ENCODE peak calls at places on chromosome 19, in six cellular contexts. J, L, O, A, Y and X are unnamed samples.

GRCh38 chr19:47608074-47608907 is 643 bp upstream of the BICRA start:
- DNase-seq in O (peak), Y (peak), L (peak), J (peak), A (peak), X (peak)

GRCh38 chr19:18586311-18586710 is 2.3 kb upstream of the REX1BD start:
- DNase-seq in L (no peak), Y (no peak), O (no peak), J (no peak), A (no peak), X (no peak)

GRCh38 chr19:6738726-6739389 is 622 bp upstream of the TRIP10 start:
- DNase-seq in L (peak), A (peak), Y (no peak), O (no peak), J (no peak), X (peak)

GRCh38 chr19:15875075-15875474 is 22.8 kb downstream of the CYP4F2 start:
- DNase-seq in J (no peak), L (no peak), O (no peak), A (no peak), Y (no peak), X (no peak)

GRCh38 chr19:15840833-15841232 is 25.4 kb upstream of the OR10H1 start:
- DNase-seq in Y (no peak), L (no peak), A (no peak), O (no peak), J (no peak), X (no peak)

GRCh38 chr19:16330368-16330801 is 5.8 kb downstream of the KLF2 start:
- DNase-seq in J (no peak), Y (peak), A (peak), O (no peak), L (no peak), X (peak)

GRCh38 chr19:41377977-41378707 is 1.8 kb downstream of the TMEM91 start:
- DNase-seq in Y (peak), L (peak), A (no peak), O (peak), J (no peak), X (no peak)

GRCh38 chr19:55372316-55373081 is 2.2 kb upstream of the IL11 start:
- DNase-seq in Y (peak), A (no peak), L (no peak), O (no peak), J (no peak), X (peak)

GRCh38 chr19:8605514-8605913 is 5.0 kb downstream of the ADAMTS10 start:
- DNase-seq in J (no peak), Y (no peak), O (no peak), A (no peak), L (no peak), X (no peak)

GRCh38 chr19:43532571-43532961 is 422 bp upstream of the ZNF575 start:
- DNase-seq in L (no peak), Y (no peak), A (no peak), O (peak), J (no peak), X (no peak)

GRCh38 chr19:8673281-8673891 is 25.2 kb downstream of the ACTL9 start:
- DNase-seq in J (no peak), Y (no peak), A (no peak), O (no peak), L (no peak), X (no peak)

GRCh38 chr19:41617941-41618730 is 8.7 kb downstream of the CEACAM4 start:
- DNase-seq in A (no peak), O (peak), J (no peak), L (no peak), Y (no peak), X (no peak)

GRCh38 chr19:36106991-36107390 is 4.0 kb upstream of the OVOL3 start:
- DNase-seq in O (no peak), L (no peak), J (no peak), A (no peak), Y (no peak), X (no peak)

GRCh38 chr19:46721269-46722003 is 4.5 kb upstream of the PRKD2 start:
- DNase-seq in J (no peak), L (peak), A (no peak), O (peak), Y (no peak), X (no peak)

GRCh38 chr19:5683177-5683886 is 2.5 kb downstream of the HSD11B1L start:
- DNase-seq in A (no peak), J (no peak), Y (no peak), L (no peak), O (no peak), X (no peak)

GRCh38 chr19:13330285-13330684 is 176.0 kb downstream of the CACNA1A start:
- DNase-seq in J (no peak), A (no peak), L (no peak), O (no peak), Y (no peak), X (no peak)

GRCh38 chr19:18776288-18776594 is 14.9 kb downstream of the COMP start:
- DNase-seq in L (no peak), A (no peak), J (no peak), O (no peak), Y (peak), X (peak)

GRCh38 chr19:50723069-50723468 is at the start of gene CLEC11A:
- DNase-seq in J (no peak), A (no peak), O (no peak), Y (no peak), L (no peak), X (peak)

GRCh38 chr19:40705362-40705651 is 11.4 kb downstream of the COQ8B start:
- DNase-seq in O (no peak), A (no peak), Y (no peak), J (no peak), L (no peak), X (no peak)

GRCh38 chr19:29404951-29405727 is 120.7 kb upstream of the VSTM2B start:
- DNase-seq in L (peak), O (peak), Y (no peak), A (peak), J (peak), X (no peak)

GRCh38 chr19:53394522-53394973 is 401 bp upstream of the ZNF765 start:
- DNase-seq in O (peak), A (peak), J (no peak), Y (peak), L (no peak), X (peak)

GRCh38 chr19:17073869-17074627 is 1.2 kb downstream of the HAUS8 start:
- DNase-seq in Y (peak), J (no peak), A (no peak), O (peak), L (no peak), X (peak)

GRCh38 chr19:56141416-56141992 is 417 bp downstream of the ZNF444 start:
- DNase-seq in Y (peak), O (no peak), J (no peak), L (peak), A (peak), X (no peak)

GRCh38 chr19:14479985-14480694 is 5.0 kb upstream of the PTGER1 start:
- DNase-seq in A (peak), L (peak), O (peak), J (peak), Y (peak), X (peak)

GRCh38 chr19:13102666-13103584 is at the start of gene LYL1:
- DNase-seq in J (no peak), O (peak), A (peak), L (peak), Y (no peak), X (no peak)

GRCh38 chr19:28465317-28466086 is 747.4 kb downstream of the UQCRFS1 start:
- DNase-seq in A (no peak), Y (no peak), O (no peak), L (no peak), J (no peak), X (no peak)

GRCh38 chr19:46017874-46018675 is 4.8 kb downstream of the PGLYRP1 start:
- DNase-seq in L (no peak), Y (no peak), J (no peak), A (no peak), O (no peak), X (no peak)

GRCh38 chr19:22144394-22144793 is 52.4 kb downstream of the ZNF676 start:
- DNase-seq in L (peak), Y (peak), O (no peak), A (no peak), J (peak), X (peak)

GRCh38 chr19:11984986-11985385 is 20.1 kb downstream of the ZNF763 start:
- DNase-seq in J (no peak), L (peak), Y (no peak), O (peak), A (no peak), X (no peak)

GRCh38 chr19:19170053-19170945 is at the start of gene MEF2B:
- DNase-seq in Y (peak), L (peak), J (peak), O (peak), A (peak), X (peak)

GRCh38 chr19:56091066-56091490 is 30.0 kb downstream of the ZNF787 start:
- DNase-seq in J (no peak), O (no peak), Y (peak), L (no peak), A (peak), X (peak)

GRCh38 chr19:10510301-10510802 is 6.9 kb downstream of the S1PR5 start:
- DNase-seq in J (peak), Y (no peak), O (peak), L (peak), A (peak), X (no peak)

GRCh38 chr19:1239796-1240737 is 1.5 kb upstream of the ATP5F1D start:
- DNase-seq in Y (peak), O (peak), L (peak), J (peak), A (peak), X (peak)

GRCh38 chr19:1237027-1237659 is 662 bp downstream of the CBARP start:
- DNase-seq in O (no peak), J (no peak), Y (no peak), L (peak), A (no peak), X (no peak)

GRCh38 chr19:1237754-1238372 is at the start of gene CBARP:
- DNase-seq in J (no peak), A (no peak), L (peak), O (no peak), Y (no peak), X (no peak)

GRCh38 chr19:1239420-1239795 is 1.6 kb upstream of the CBARP start:
- DNase-seq in Y (no peak), O (no peak), A (no peak), L (no peak), J (no peak), X (no peak)

GRCh38 chr19:1238373-1239303 is 833 bp upstream of the CBARP start:
- DNase-seq in L (peak), J (no peak), A (no peak), O (no peak), Y (no peak), X (no peak)
- H3K23ac ChIP-seq in L (no peak), J (peak), A (no peak), O (no peak), Y (no peak), X (no peak)

GRCh38 chr19:58086825-58087710 is 11.0 kb downstream of the ZSCAN18 start:
- DNase-seq in Y (no peak), A (no peak), J (no peak), L (no peak), O (no peak), X (no peak)

GRCh38 chr19:58088521-58089052 is 9.4 kb downstream of the ZSCAN18 start:
- DNase-seq in J (no peak), O (no peak), L (no peak), Y (no peak), A (no peak), X (no peak)

GRCh38 chr19:58084596-58085347 is 13.3 kb downstream of the ZSCAN18 start:
- DNase-seq in Y (no peak), O (no peak), J (no peak), L (no peak), A (no peak), X (no peak)

GRCh38 chr19:58089846-58090245 is 8.2 kb downstream of the ZSCAN18 start:
- DNase-seq in J (no peak), L (no peak), Y (no peak), A (no peak), O (no peak), X (no peak)

DNA sequence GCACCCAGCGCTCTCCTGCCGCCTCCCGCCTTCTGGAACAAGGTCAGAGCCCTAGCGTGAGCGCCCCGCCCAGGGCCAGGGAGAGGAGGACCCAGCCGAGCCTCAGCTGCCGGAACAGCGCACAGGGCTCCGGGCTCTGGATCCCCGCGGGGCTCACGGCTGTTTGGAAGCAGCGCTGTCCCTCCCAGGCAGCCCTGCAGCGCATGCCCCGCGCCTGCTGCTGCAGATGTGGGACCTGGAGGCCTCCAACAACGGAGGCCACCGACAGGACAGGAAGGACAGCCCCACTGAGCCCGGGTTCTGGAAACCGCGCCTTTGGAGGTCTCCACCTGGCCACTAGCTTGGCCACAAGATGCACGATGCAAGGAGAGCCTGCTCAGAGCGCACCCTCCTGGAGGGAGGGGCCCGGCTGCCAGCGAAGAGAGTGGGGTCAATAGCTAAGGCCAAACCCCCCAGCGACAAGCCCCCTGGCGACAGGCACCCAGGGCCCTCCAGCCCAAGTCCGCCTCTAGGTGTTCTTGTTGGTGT is 12.6 kb downstream of the ZSCAN18 start:
- DNase-seq in Y (no peak), A (no peak), O (no peak), J (no peak), L (no peak), X (no peak)
- H3K14ac ChIP-seq in Y (no peak), A (no peak), O (no peak), J (no peak), L (no peak), X (no peak)

DNA sequence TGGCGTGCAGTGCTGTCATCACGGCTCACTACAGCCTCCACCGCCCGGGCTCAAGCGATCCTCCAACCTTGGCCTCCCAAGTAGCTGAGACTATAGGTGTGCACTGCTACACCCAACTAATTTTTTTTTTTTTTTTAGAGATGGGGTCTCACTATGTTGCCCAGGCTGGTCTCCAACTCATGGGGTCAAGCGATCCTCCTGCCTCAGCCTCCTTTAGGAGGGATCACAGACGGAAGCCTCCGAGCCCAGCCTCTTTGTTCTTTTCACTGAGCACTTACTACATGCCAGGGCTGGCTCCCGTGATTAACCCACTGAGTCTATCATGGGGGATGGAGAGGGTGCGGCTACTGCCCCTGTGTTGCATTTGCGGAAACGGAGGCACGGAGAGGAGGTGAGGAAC is 12.9 kb upstream of the CACTIN start:
- DNase-seq in O (no peak), L (no peak), J (no peak), A (no peak), Y (no peak), X (no peak)
- H3K23ac ChIP-seq in O (no peak), L (no peak), J (peak), A (no peak), Y (no peak), X (no peak)

GRCh38 chr19:38247734-38248268 is 8.4 kb downstream of the PPP1R14A start:
- DNase-seq in O (no peak), L (no peak), A (no peak), J (no peak), Y (no peak), X (no peak)
- H3K14ac ChIP-seq in O (no peak), L (no peak), A (no peak), J (no peak), Y (no peak), X (no peak)